ENCODE peak calls at places on chromosomes 1 and 21, in eight cellular contexts. G is left colon; D is T follicular helper cell; A is coronary artery; Z is LoVo; Y is left lung; U is glutamatergic neuron; V is stimulated activated CD8-positive, alpha-beta memory T cell treated with anti-CD3 and anti-CD28 coated beads, Interleukin-15, amount 100 ng/mL, for 48 hours. B is an unnamed sample.

GRCh38 chr21:46035809-46036695 is 54.5 kb downstream of the COL6A1 start:
- DNase-seq in G (no peak), V (no peak), A (peak), Y (no peak), D (no peak), U (no peak), Z (no peak), B (no peak)

GRCh38 chr21:15759469-15759868 is 29.7 kb downstream of the USP25 start:
- DNase-seq in Z (no peak), Y (no peak), V (no peak), A (no peak), D (no peak), U (no peak), G (no peak), B (no peak)

GRCh38 chr21:43634618-43635017 is 24.7 kb downstream of the HSF2BP start:
- DNase-seq in D (no peak), Y (no peak), U (no peak), A (no peak), Z (no peak), G (no peak), V (no peak), B (no peak)

GRCh38 chr1:117312453-117313138 is 54.7 kb upstream of the MAN1A2 start:
- DNase-seq in Y (no peak), V (no peak), A (no peak), Z (peak), G (no peak), U (no peak), D (no peak), B (peak)

GRCh38 chr1:235898126-235898525 is 31.4 kb upstream of the LYST start:
- DNase-seq in Y (no peak), G (no peak), V (no peak), Z (no peak), U (no peak), D (no peak), A (no peak), B (no peak)

GRCh38 chr1:156149374-156150106 is 3.8 kb upstream of the SEMA4A start:
- DNase-seq in D (no peak), Y (no peak), Z (no peak), A (no peak), G (no peak), U (no peak), V (no peak), B (no peak)

GRCh38 chr21:21052672-21053071 is 54.5 kb downstream of the NCAM2 start:
- DNase-seq in V (no peak), Y (no peak), U (no peak), G (no peak), D (no peak), A (no peak), Z (no peak), B (no peak)

GRCh38 chr1:165073402-165074007 is 283.0 kb downstream of the LMX1A start:
- DNase-seq in Y (no peak), G (no peak), A (no peak), D (no peak), Z (peak), V (no peak), U (no peak), B (peak)

GRCh38 chr21:44519346-44520325 is 20.4 kb downstream of the KRTAP10-1 start:
- DNase-seq in G (peak), D (no peak), Z (no peak), U (peak), A (no peak), Y (peak), V (no peak), B (no peak)

B was measured in HCT116.